ENCODE peak calls at places on chromosomes 6 and 20, in seven cellular contexts. One of them, this sample, is unnamed.
A peak's percentile ranks its signal among the peaks of the same experiment; 100 is the strongest.

GRCh38 chr6:33008944-33009861 is at the start of gene HLA-DOA:
- DNase-seq in upper lobe of right lung: no peak
- DNase-seq in stimulated activated CD4-positive, alpha-beta T cell treated with anti-CD3 and anti-CD28 coated beads, Interleukin-4, amount 100 ng/mL, for 24 hours: peak; percentile 37
- DNase-seq in mucosa of descending colon: no peak
- DNase-seq in NT2/D1: peak; percentile 18
- DNase-seq in NCI-H1436: no peak
- DNase-seq in transverse colon: no peak
- DNase-seq in this sample: no peak

GRCh38 chr6:47701374-47701773 is 3.0 kb downstream of the ADGRF4 start:
- DNase-seq in NT2/D1: no peak
- DNase-seq in transverse colon: no peak
- DNase-seq in stimulated activated CD4-positive, alpha-beta T cell treated with anti-CD3 and anti-CD28 coated beads, Interleukin-4, amount 100 ng/mL, for 24 hours: no peak
- DNase-seq in NCI-H1436: no peak
- DNase-seq in mucosa of descending colon: no peak
- DNase-seq in upper lobe of right lung: no peak
- DNase-seq in this sample: peak; percentile 40

GRCh38 chr6:74741608-74742007 is 464.2 kb downstream of the COL12A1 start:
- DNase-seq in stimulated activated CD4-positive, alpha-beta T cell treated with anti-CD3 and anti-CD28 coated beads, Interleukin-4, amount 100 ng/mL, for 24 hours: no peak
- DNase-seq in NCI-H1436: no peak
- DNase-seq in upper lobe of right lung: no peak
- DNase-seq in mucosa of descending colon: no peak
- DNase-seq in transverse colon: no peak
- DNase-seq in NT2/D1: no peak
- DNase-seq in this sample: no peak

GRCh38 chr6:52405243-52405642 is 14.9 kb upstream of the EFHC1 start:
- DNase-seq in transverse colon: no peak
- DNase-seq in stimulated activated CD4-positive, alpha-beta T cell treated with anti-CD3 and anti-CD28 coated beads, Interleukin-4, amount 100 ng/mL, for 24 hours: no peak
- DNase-seq in mucosa of descending colon: no peak
- DNase-seq in NT2/D1: no peak
- DNase-seq in NCI-H1436: no peak
- DNase-seq in upper lobe of right lung: no peak
- DNase-seq in this sample: no peak

GRCh38 chr6:150711584-150712501 is 112.2 kb downstream of the PLEKHG1 start:
- DNase-seq in upper lobe of right lung: no peak
- DNase-seq in NT2/D1: no peak
- DNase-seq in NCI-H1436: no peak
- DNase-seq in mucosa of descending colon: peak; percentile 78
- DNase-seq in stimulated activated CD4-positive, alpha-beta T cell treated with anti-CD3 and anti-CD28 coated beads, Interleukin-4, amount 100 ng/mL, for 24 hours: no peak
- DNase-seq in transverse colon: peak; percentile 77
- DNase-seq in this sample: no peak

GRCh38 chr6:11992086-11992485 is 20.0 kb upstream of the HIVEP1 start:
- DNase-seq in stimulated activated CD4-positive, alpha-beta T cell treated with anti-CD3 and anti-CD28 coated beads, Interleukin-4, amount 100 ng/mL, for 24 hours: no peak
- DNase-seq in upper lobe of right lung: no peak
- DNase-seq in mucosa of descending colon: no peak
- DNase-seq in NT2/D1: no peak
- DNase-seq in transverse colon: no peak
- DNase-seq in NCI-H1436: no peak
- DNase-seq in this sample: no peak

GRCh38 chr20:49483018-49483705 is 694 bp upstream of the KCNB1 start:
- DNase-seq in NT2/D1: no peak
- DNase-seq in transverse colon: no peak
- DNase-seq in mucosa of descending colon: no peak
- DNase-seq in NCI-H1436: no peak
- DNase-seq in upper lobe of right lung: no peak
- DNase-seq in stimulated activated CD4-positive, alpha-beta T cell treated with anti-CD3 and anti-CD28 coated beads, Interleukin-4, amount 100 ng/mL, for 24 hours: no peak
- DNase-seq in this sample: no peak

GRCh38 chr6:85360794-85361642 is 88.9 kb upstream of the NT5E start:
- DNase-seq in transverse colon: peak; percentile 11
- DNase-seq in NCI-H1436: no peak
- DNase-seq in mucosa of descending colon: no peak
- DNase-seq in upper lobe of right lung: no peak
- DNase-seq in stimulated activated CD4-positive, alpha-beta T cell treated with anti-CD3 and anti-CD28 coated beads, Interleukin-4, amount 100 ng/mL, for 24 hours: no peak
- DNase-seq in NT2/D1: no peak
- DNase-seq in this sample: no peak

GRCh38 chr6:24990227-24990843 is 54.6 kb upstream of the RIPOR2 start:
- DNase-seq in mucosa of descending colon: no peak
- DNase-seq in upper lobe of right lung: no peak
- DNase-seq in NCI-H1436: no peak
- DNase-seq in stimulated activated CD4-positive, alpha-beta T cell treated with anti-CD3 and anti-CD28 coated beads, Interleukin-4, amount 100 ng/mL, for 24 hours: no peak
- DNase-seq in NT2/D1: no peak
- DNase-seq in transverse colon: no peak
- DNase-seq in this sample: no peak